ENCODE peak calls at places on chromosome 9, in four cellular contexts. V, U, D and K are unnamed samples.

GRCh38 chr9:26706223-26706622 is 186.4 kb downstream of the CAAP1 start:
- DNase-seq in U (no peak), D (no peak), V (no peak), K (no peak)

GRCh38 chr9:126703330-126704156 is 89.8 kb downstream of the LMX1B start:
- DNase-seq in D (no peak), V (no peak), U (no peak), K (no peak)

GRCh38 chr9:17863213-17863883 is 284.5 kb downstream of the SH3GL2 start:
- DNase-seq in U (no peak), V (no peak), D (no peak), K (no peak)

GRCh38 chr9:24464321-24464951 is 81.3 kb downstream of the IZUMO3 start:
- DNase-seq in V (no peak), U (no peak), D (no peak), K (no peak)

GRCh38 chr9:69411931-69412740 is 87.1 kb downstream of the ENTREP1 start:
- DNase-seq in U (no peak), V (no peak), D (no peak), K (no peak)

GRCh38 chr9:120608421-120608820 is 28.5 kb upstream of the CDK5RAP2 start:
- DNase-seq in D (no peak), U (no peak), V (no peak), K (no peak)

GRCh38 chr9:127509261-127509954 is 58.1 kb downstream of the LRSAM1 start:
- DNase-seq in D (no peak), V (no peak), U (no peak), K (peak; percentile 80)

GRCh38 chr9:70410368-70410767 is 4.1 kb downstream of the KLF9 start:
- DNase-seq in V (no peak), U (no peak), D (peak; percentile 55), K (no peak)

GRCh38 chr9:123685489-123686083 is 244.3 kb downstream of the DENND1A start:
- DNase-seq in U (no peak), D (no peak), V (no peak), K (no peak)

GRCh38 chr9:113307401-113307975 is 4.3 kb upstream of the RNF183 start:
- DNase-seq in U (no peak), V (no peak), D (no peak), K (no peak)

GRCh38 chr9:93250185-93250584 is 66.2 kb downstream of the WNK2 start:
- DNase-seq in U (no peak), V (no peak), D (no peak), K (no peak)

GRCh38 chr9:129990269-129991005 is 52.6 kb downstream of the FNBP1 start:
- DNase-seq in U (no peak), D (peak; percentile 40), V (no peak), K (no peak)

GRCh38 chr9:120265791-120266190 is 314.2 kb downstream of the CDK5RAP2 start:
- DNase-seq in V (peak; percentile 91), D (no peak), U (no peak), K (no peak)

GRCh38 chr9:135299651-135300345 is 179.8 kb upstream of the PPP1R26 start:
- DNase-seq in D (no peak), V (no peak), U (no peak), K (no peak)

GRCh38 chr9:16775330-16775729 is 95.1 kb downstream of the BNC2 start:
- DNase-seq in V (no peak), U (no peak), D (no peak), K (no peak)

GRCh38 chr9:118522093-118523028 is 818.2 kb downstream of the TLR4 start:
- DNase-seq in U (no peak), D (peak; percentile 56), V (peak; percentile 46), K (peak; percentile 63)

GRCh38 chr9:83062011-83062652 is 810 bp downstream of the RASEF start:
- DNase-seq in U (no peak), V (peak; percentile 63), D (no peak), K (no peak)

GRCh38 chr9:136536051-136536720 is 9.7 kb downstream of the NOTCH1 start:
- DNase-seq in D (no peak), U (no peak), V (no peak), K (no peak)